ENCODE peak calls at places on chromosomes 7 and 10, in eight cellular contexts. One of them, this sample, is unnamed.

GRCh38 chr10:98154076-98154475 is 19.6 kb downstream of the R3HCC1L start:
- DNase-seq in testis: no peak
- DNase-seq in hippocampal formation: no peak
- DNase-seq in AG09309: no peak
- DNase-seq in stimulated activated naive CD8-positive, alpha-beta T cell treated with anti-CD3 and anti-CD28 coated beads, Interleukin-15, Interleukin-2, amounts not matched to agents 100 U/mL and 50 U/mL, for 24 hours: no peak
- DNase-seq in germinal center: no peak
- DNase-seq in HEK293T: no peak
- DNase-seq in HFFc6: no peak
- DNase-seq in this sample: no peak

GRCh38 chr10:107834706-107835105 is 670.2 kb upstream of the SORCS1 start:
- DNase-seq in HEK293T: no peak
- DNase-seq in hippocampal formation: no peak
- DNase-seq in testis: no peak
- DNase-seq in stimulated activated naive CD8-positive, alpha-beta T cell treated with anti-CD3 and anti-CD28 coated beads, Interleukin-15, Interleukin-2, amounts not matched to agents 100 U/mL and 50 U/mL, for 24 hours: no peak
- DNase-seq in HFFc6: no peak
- DNase-seq in AG09309: no peak
- DNase-seq in germinal center: no peak
- DNase-seq in this sample: no peak

GRCh38 chr10:50304655-50305054 is 53.3 kb upstream of the ASAH2 start:
- DNase-seq in HFFc6: no peak
- DNase-seq in testis: no peak
- DNase-seq in stimulated activated naive CD8-positive, alpha-beta T cell treated with anti-CD3 and anti-CD28 coated beads, Interleukin-15, Interleukin-2, amounts not matched to agents 100 U/mL and 50 U/mL, for 24 hours: no peak
- DNase-seq in hippocampal formation: no peak
- DNase-seq in germinal center: no peak
- DNase-seq in HEK293T: no peak
- DNase-seq in AG09309: no peak
- DNase-seq in this sample: no peak

GRCh38 chr10:102434251-102434913 is 2.0 kb upstream of the CUEDC2 start:
- DNase-seq in testis: no peak
- DNase-seq in germinal center: no peak
- DNase-seq in HFFc6: no peak
- DNase-seq in AG09309: no peak
- DNase-seq in hippocampal formation: no peak
- DNase-seq in stimulated activated naive CD8-positive, alpha-beta T cell treated with anti-CD3 and anti-CD28 coated beads, Interleukin-15, Interleukin-2, amounts not matched to agents 100 U/mL and 50 U/mL, for 24 hours: peak; percentile 24
- DNase-seq in HEK293T: no peak
- DNase-seq in this sample: no peak

GRCh38 chr10:53109320-53109719 is 336.7 kb upstream of the MBL2 start:
- DNase-seq in AG09309: no peak
- DNase-seq in HEK293T: no peak
- DNase-seq in germinal center: no peak
- DNase-seq in HFFc6: no peak
- DNase-seq in hippocampal formation: no peak
- DNase-seq in stimulated activated naive CD8-positive, alpha-beta T cell treated with anti-CD3 and anti-CD28 coated beads, Interleukin-15, Interleukin-2, amounts not matched to agents 100 U/mL and 50 U/mL, for 24 hours: no peak
- DNase-seq in testis: no peak
- DNase-seq in this sample: no peak

GRCh38 chr7:121329460-121330052 is 756 bp downstream of the WNT16 start:
- DNase-seq in HFFc6: no peak
- DNase-seq in testis: no peak
- DNase-seq in HEK293T: peak; percentile 21
- DNase-seq in germinal center: peak; percentile 24
- DNase-seq in AG09309: no peak
- DNase-seq in hippocampal formation: no peak
- DNase-seq in stimulated activated naive CD8-positive, alpha-beta T cell treated with anti-CD3 and anti-CD28 coated beads, Interleukin-15, Interleukin-2, amounts not matched to agents 100 U/mL and 50 U/mL, for 24 hours: peak; percentile 28
- DNase-seq in this sample: no peak

GRCh38 chr10:2968401-2968800 is 98.9 kb upstream of the PFKP start:
- DNase-seq in stimulated activated naive CD8-positive, alpha-beta T cell treated with anti-CD3 and anti-CD28 coated beads, Interleukin-15, Interleukin-2, amounts not matched to agents 100 U/mL and 50 U/mL, for 24 hours: no peak
- DNase-seq in AG09309: peak; percentile 76
- DNase-seq in HFFc6: peak; percentile 64
- DNase-seq in hippocampal formation: no peak
- DNase-seq in germinal center: no peak
- DNase-seq in HEK293T: no peak
- DNase-seq in testis: no peak
- DNase-seq in this sample: no peak

GRCh38 chr10:51377932-51378206 is 303.6 kb downstream of the PRKG1 start:
- DNase-seq in HFFc6: peak; percentile 25
- DNase-seq in hippocampal formation: no peak
- DNase-seq in HEK293T: no peak
- DNase-seq in testis: no peak
- DNase-seq in stimulated activated naive CD8-positive, alpha-beta T cell treated with anti-CD3 and anti-CD28 coated beads, Interleukin-15, Interleukin-2, amounts not matched to agents 100 U/mL and 50 U/mL, for 24 hours: no peak
- DNase-seq in germinal center: no peak
- DNase-seq in AG09309: no peak
- DNase-seq in this sample: no peak

GRCh38 chr7:4641667-4642467 is 40.2 kb upstream of the FOXK1 start:
- DNase-seq in HFFc6: peak; percentile 79
- DNase-seq in HEK293T: peak; percentile 97
- DNase-seq in hippocampal formation: peak; percentile 88
- DNase-seq in germinal center: peak; percentile 97
- DNase-seq in AG09309: peak; percentile 52
- DNase-seq in stimulated activated naive CD8-positive, alpha-beta T cell treated with anti-CD3 and anti-CD28 coated beads, Interleukin-15, Interleukin-2, amounts not matched to agents 100 U/mL and 50 U/mL, for 24 hours: peak; percentile 96
- DNase-seq in testis: peak; percentile 93
- DNase-seq in this sample: peak; percentile 76

GRCh38 chr7:4742051-4742573 is 33.3 kb upstream of the AP5Z1 start:
- DNase-seq in hippocampal formation: peak; percentile 37
- DNase-seq in testis: peak; percentile 79
- DNase-seq in stimulated activated naive CD8-positive, alpha-beta T cell treated with anti-CD3 and anti-CD28 coated beads, Interleukin-15, Interleukin-2, amounts not matched to agents 100 U/mL and 50 U/mL, for 24 hours: peak; percentile 33
- DNase-seq in AG09309: no peak
- DNase-seq in HEK293T: no peak
- DNase-seq in germinal center: no peak
- DNase-seq in HFFc6: no peak
- DNase-seq in this sample: no peak

GRCh38 chr7:100574362-100575205 is 884 bp upstream of the SAP25 start:
- DNase-seq in HFFc6: no peak
- DNase-seq in germinal center: no peak
- DNase-seq in testis: no peak
- DNase-seq in HEK293T: no peak
- DNase-seq in stimulated activated naive CD8-positive, alpha-beta T cell treated with anti-CD3 and anti-CD28 coated beads, Interleukin-15, Interleukin-2, amounts not matched to agents 100 U/mL and 50 U/mL, for 24 hours: no peak
- DNase-seq in AG09309: no peak
- DNase-seq in hippocampal formation: no peak
- DNase-seq in this sample: no peak

GRCh38 chr7:125568799-125569198 is 639.2 kb upstream of the POT1 start:
- DNase-seq in stimulated activated naive CD8-positive, alpha-beta T cell treated with anti-CD3 and anti-CD28 coated beads, Interleukin-15, Interleukin-2, amounts not matched to agents 100 U/mL and 50 U/mL, for 24 hours: no peak
- DNase-seq in HFFc6: no peak
- DNase-seq in HEK293T: no peak
- DNase-seq in germinal center: no peak
- DNase-seq in testis: no peak
- DNase-seq in hippocampal formation: no peak
- DNase-seq in AG09309: no peak
- DNase-seq in this sample: no peak

GRCh38 chr7:76259124-76260086 is 43.1 kb upstream of the HSPB1 start:
- DNase-seq in germinal center: no peak
- DNase-seq in HEK293T: no peak
- DNase-seq in hippocampal formation: no peak
- DNase-seq in AG09309: no peak
- DNase-seq in HFFc6: no peak
- DNase-seq in stimulated activated naive CD8-positive, alpha-beta T cell treated with anti-CD3 and anti-CD28 coated beads, Interleukin-15, Interleukin-2, amounts not matched to agents 100 U/mL and 50 U/mL, for 24 hours: no peak
- DNase-seq in testis: no peak
- DNase-seq in this sample: no peak

GRCh38 chr10:126905776-126906703 is 812 bp downstream of the DOCK1 start:
- DNase-seq in hippocampal formation: peak; percentile 41
- DNase-seq in AG09309: no peak
- DNase-seq in HFFc6: no peak
- DNase-seq in germinal center: no peak
- DNase-seq in testis: peak; percentile 27
- DNase-seq in stimulated activated naive CD8-positive, alpha-beta T cell treated with anti-CD3 and anti-CD28 coated beads, Interleukin-15, Interleukin-2, amounts not matched to agents 100 U/mL and 50 U/mL, for 24 hours: no peak
- DNase-seq in HEK293T: peak; percentile 56
- DNase-seq in this sample: no peak

GRCh38 chr7:76057813-76058145 is 9.9 kb downstream of the MDH2 start:
- DNase-seq in HEK293T: no peak
- DNase-seq in hippocampal formation: no peak
- DNase-seq in HFFc6: no peak
- DNase-seq in testis: no peak
- DNase-seq in AG09309: no peak
- DNase-seq in germinal center: no peak
- DNase-seq in stimulated activated naive CD8-positive, alpha-beta T cell treated with anti-CD3 and anti-CD28 coated beads, Interleukin-15, Interleukin-2, amounts not matched to agents 100 U/mL and 50 U/mL, for 24 hours: no peak
- DNase-seq in this sample: no peak

GRCh38 chr7:121953164-121953563 is 80.2 kb downstream of the PTPRZ1 start:
- DNase-seq in HFFc6: no peak
- DNase-seq in germinal center: no peak
- DNase-seq in HEK293T: no peak
- DNase-seq in hippocampal formation: no peak
- DNase-seq in stimulated activated naive CD8-positive, alpha-beta T cell treated with anti-CD3 and anti-CD28 coated beads, Interleukin-15, Interleukin-2, amounts not matched to agents 100 U/mL and 50 U/mL, for 24 hours: no peak
- DNase-seq in testis: no peak
- DNase-seq in AG09309: no peak
- DNase-seq in this sample: no peak

GRCh38 chr7:131745645-131746248 is 189.3 kb upstream of the PODXL start:
- DNase-seq in AG09309: no peak
- DNase-seq in testis: peak; percentile 50
- DNase-seq in stimulated activated naive CD8-positive, alpha-beta T cell treated with anti-CD3 and anti-CD28 coated beads, Interleukin-15, Interleukin-2, amounts not matched to agents 100 U/mL and 50 U/mL, for 24 hours: peak; percentile 12
- DNase-seq in HEK293T: peak; percentile 49
- DNase-seq in HFFc6: peak; percentile 34
- DNase-seq in hippocampal formation: no peak
- DNase-seq in germinal center: no peak
- DNase-seq in this sample: no peak

GRCh38 chr10:50788951-50789904 is 49.5 kb downstream of the ASAH2B start:
- DNase-seq in hippocampal formation: no peak
- DNase-seq in HFFc6: peak; percentile 41
- DNase-seq in germinal center: no peak
- DNase-seq in stimulated activated naive CD8-positive, alpha-beta T cell treated with anti-CD3 and anti-CD28 coated beads, Interleukin-15, Interleukin-2, amounts not matched to agents 100 U/mL and 50 U/mL, for 24 hours: no peak
- DNase-seq in AG09309: peak; percentile 29
- DNase-seq in testis: no peak
- DNase-seq in HEK293T: peak; percentile 55
- DNase-seq in this sample: no peak

GRCh38 chr7:51606601-51607154 is 290.1 kb upstream of the COBL start:
- DNase-seq in hippocampal formation: no peak
- DNase-seq in stimulated activated naive CD8-positive, alpha-beta T cell treated with anti-CD3 and anti-CD28 coated beads, Interleukin-15, Interleukin-2, amounts not matched to agents 100 U/mL and 50 U/mL, for 24 hours: no peak
- DNase-seq in AG09309: no peak
- DNase-seq in HEK293T: peak; percentile 44
- DNase-seq in testis: no peak
- DNase-seq in germinal center: no peak
- DNase-seq in HFFc6: no peak
- DNase-seq in this sample: no peak

GRCh38 chr10:61612009-61612408 is 50.7 kb upstream of the CABCOCO1 start:
- DNase-seq in HFFc6: no peak
- DNase-seq in testis: peak; percentile 32
- DNase-seq in hippocampal formation: no peak
- DNase-seq in stimulated activated naive CD8-positive, alpha-beta T cell treated with anti-CD3 and anti-CD28 coated beads, Interleukin-15, Interleukin-2, amounts not matched to agents 100 U/mL and 50 U/mL, for 24 hours: no peak
- DNase-seq in HEK293T: no peak
- DNase-seq in AG09309: no peak
- DNase-seq in germinal center: no peak
- DNase-seq in this sample: no peak

This sample was measured in keratinocyte.